ENCODE peak calls at places on chromosome 18, in nine cellular contexts. R is choroid plexus epithelial cell; I is COLO829; B is GM03348; Q is NCI-H748 treated with DMSO at 0.1 percent for 48 hours; C is K562; E is activated CD8-positive, alpha-beta memory T cell treated with anti-CD3 and anti-CD28 coated beads for 1 hour; Z is NCI-H510A treated with DMSO at 0.1 percent for 48 hours; D is HS-27A. G is an unnamed sample.

GRCh38 chr18:80157708-80158343 is 48.8 kb downstream of the ADNP2 start:
- DNase-seq in R (peak), I (peak), B (peak), Q (peak), C (peak), E (peak), Z (peak), D (no peak), G (peak)

GRCh38 chr18:73120626-73121025 is 252.8 kb upstream of the NETO1 start:
- DNase-seq in R (no peak), I (no peak), B (no peak), Q (no peak), C (no peak), E (no peak), Z (no peak), D (no peak), G (no peak)

GRCh38 chr18:54444309-54444914 is 86.7 kb downstream of the C18orf54 start:
- DNase-seq in R (peak), I (peak), B (peak), Q (no peak), C (peak), E (no peak), Z (peak), D (no peak), G (peak)

GRCh38 chr18:7980136-7980535 is 413.0 kb downstream of the PTPRM start:
- DNase-seq in R (no peak), I (no peak), B (no peak), Q (no peak), C (peak), E (no peak), Z (no peak), D (no peak), G (no peak)

GRCh38 chr18:44826418-44827259 is 146.0 kb downstream of the SETBP1 start:
- DNase-seq in R (peak), I (no peak), B (peak), Q (peak), C (no peak), E (no peak), Z (peak), D (peak), G (peak)

GRCh38 chr18:32549248-32549842 is 78.7 kb upstream of the GAREM1 start:
- DNase-seq in R (peak), I (peak), B (peak), Q (peak), C (peak), E (peak), Z (peak), D (no peak), G (no peak)

GRCh38 chr18:74097803-74098202 is 49.8 kb downstream of the FBXO15 start:
- DNase-seq in R (no peak), I (no peak), B (no peak), Q (no peak), C (no peak), E (no peak), Z (no peak), D (no peak), G (no peak)

GRCh38 chr18:14781671-14782070 is 33.7 kb downstream of the ANKRD30B start:
- DNase-seq in R (no peak), I (no peak), B (no peak), Q (peak), C (no peak), E (no peak), Z (no peak), D (no peak), G (no peak)

GRCh38 chr18:3585656-3586509 is 135.9 kb downstream of the TGIF1 start:
- DNase-seq in R (peak), I (peak), B (peak), Q (peak), C (peak), E (peak), Z (peak), D (peak), G (peak)

GRCh38 chr18:26540041-26540628 is 8.2 kb downstream of the KCTD1 start:
- DNase-seq in R (no peak), I (peak), B (peak), Q (no peak), C (no peak), E (no peak), Z (no peak), D (no peak), G (peak)

GRCh38 chr18:79869591-79870368 is 72.0 kb downstream of the KCNG2 start:
- DNase-seq in R (no peak), I (no peak), B (no peak), Q (no peak), C (no peak), E (no peak), Z (no peak), D (no peak), G (no peak)

GRCh38 chr18:47909484-47909883 is 21.0 kb downstream of the SMAD2 start:
- DNase-seq in R (no peak), I (no peak), B (no peak), Q (no peak), C (no peak), E (no peak), Z (no peak), D (no peak), G (no peak)

GRCh38 chr18:9055626-9056025 is 46.9 kb upstream of the NDUFV2 start:
- DNase-seq in R (no peak), I (no peak), B (no peak), Q (no peak), C (no peak), E (no peak), Z (no peak), D (no peak), G (no peak)

GRCh38 chr18:45521151-45521550 is 94.1 kb upstream of the SLC14A2 start:
- DNase-seq in R (peak), I (no peak), B (peak), Q (no peak), C (no peak), E (no peak), Z (no peak), D (no peak), G (peak)

GRCh38 chr18:78982186-78982585 is 2.6 kb downstream of the SALL3 start:
- DNase-seq in R (no peak), I (no peak), B (no peak), Q (no peak), C (no peak), E (no peak), Z (no peak), D (no peak), G (no peak)

GRCh38 chr18:24878289-24878688 is 417.9 kb downstream of the HRH4 start:
- DNase-seq in R (peak), I (no peak), B (peak), Q (peak), C (peak), E (no peak), Z (peak), D (no peak), G (peak)

GRCh38 chr18:57908092-57908491 is 105.0 kb upstream of the ATP8B1 start:
- DNase-seq in R (no peak), I (no peak), B (no peak), Q (no peak), C (no peak), E (no peak), Z (no peak), D (no peak), G (no peak)

GRCh38 chr18:79687806-79688205 is 8.2 kb downstream of the CTDP1 start:
- DNase-seq in R (peak), I (no peak), B (no peak), Q (no peak), C (no peak), E (no peak), Z (no peak), D (no peak), G (peak)

GRCh38 chr18:45221363-45221762 is 393.9 kb upstream of the SLC14A2 start:
- DNase-seq in R (no peak), I (no peak), B (peak), Q (no peak), C (no peak), E (no peak), Z (no peak), D (peak), G (peak)

GRCh38 chr18:313931-314330 is 46.1 kb upstream of the THOC1 start:
- DNase-seq in R (no peak), I (peak), B (no peak), Q (no peak), C (no peak), E (no peak), Z (no peak), D (no peak), G (no peak)

GRCh38 chr18:48036191-48036590 is 105.7 kb upstream of the SMAD2 start:
- DNase-seq in R (no peak), I (no peak), B (no peak), Q (no peak), C (no peak), E (no peak), Z (no peak), D (no peak), G (peak)

GRCh38 chr18:44592639-44593038 is 88.0 kb upstream of the SETBP1 start:
- DNase-seq in R (peak), I (no peak), B (no peak), Q (no peak), C (no peak), E (no peak), Z (no peak), D (no peak), G (peak)

GRCh38 chr18:50560681-50561629 is 1.1 kb downstream of the MAPK4 start:
- DNase-seq in R (no peak), I (no peak), B (peak), Q (peak), C (no peak), E (no peak), Z (peak), D (no peak), G (no peak)

GRCh38 chr18:59907660-59908059 is 7.9 kb downstream of the PMAIP1 start:
- DNase-seq in R (no peak), I (no peak), B (no peak), Q (no peak), C (no peak), E (no peak), Z (no peak), D (no peak), G (no peak)

GRCh38 chr18:7723558-7723957 is 156.4 kb downstream of the PTPRM start:
- DNase-seq in R (no peak), I (no peak), B (no peak), Q (no peak), C (no peak), E (no peak), Z (no peak), D (no peak), G (no peak)

GRCh38 chr18:79786304-79786703 is 11.4 kb upstream of the KCNG2 start:
- DNase-seq in R (no peak), I (no peak), B (no peak), Q (no peak), C (no peak), E (no peak), Z (no peak), D (no peak), G (no peak)

GRCh38 chr18:76621782-76622495 is 126.9 kb upstream of the ZNF516 start:
- DNase-seq in R (peak), I (peak), B (peak), Q (peak), C (no peak), E (no peak), Z (peak), D (no peak), G (peak)

GRCh38 chr18:10476430-10476829 is 22.0 kb downstream of the APCDD1 start:
- DNase-seq in R (no peak), I (no peak), B (peak), Q (no peak), C (no peak), E (no peak), Z (no peak), D (no peak), G (peak)

GRCh38 chr18:72652990-72653593 is 109.0 kb upstream of the CBLN2 start:
- DNase-seq in R (peak), I (peak), B (no peak), Q (no peak), C (peak), E (no peak), Z (no peak), D (no peak), G (peak)

GRCh38 chr18:60875957-60876507 is 457.2 kb upstream of the CDH20 start:
- DNase-seq in R (peak), I (no peak), B (no peak), Q (no peak), C (no peak), E (no peak), Z (no peak), D (no peak), G (no peak)

G was measured in EL.